ENCODE peak calls at places on chromosome 10, in seven cellular contexts. C is fibroblast of lung, E is transverse colon, I is iPS DF 6.9, Y is body of pancreas, R is testis, U is small intestine. G is an unnamed sample.

GRCh38 chr10:78059916-78060315 is 26.3 kb downstream of the RPS24 start:
- DNase-seq in R (no peak), U (no peak), E (no peak), C (no peak), Y (no peak), I (no peak), G (no peak)

GRCh38 chr10:92961638-92962037 is 99.0 kb upstream of the CYP26C1 start:
- DNase-seq in E (no peak), R (no peak), C (no peak), I (no peak), U (no peak), Y (no peak), G (no peak)

GRCh38 chr10:117360016-117360415 is 15.2 kb downstream of the PDZD8 start:
- DNase-seq in Y (no peak), C (no peak), I (no peak), U (no peak), R (no peak), E (no peak), G (no peak)

GRCh38 chr10:43322769-43323168 is 48.7 kb upstream of the FXYD4 start:
- DNase-seq in I (peak; percentile 82), C (peak; percentile 60), U (peak; percentile 94), R (peak; percentile 96), Y (peak; percentile 93), E (peak; percentile 91), G (peak; percentile 86)

GRCh38 chr10:11538834-11539190 is 72.6 kb downstream of the USP6NL start:
- DNase-seq in C (no peak), R (no peak), Y (no peak), I (no peak), U (no peak), E (no peak), G (no peak)

GRCh38 chr10:110818311-110819257 is 53.1 kb upstream of the PDCD4 start:
- DNase-seq in U (peak; percentile 80), E (peak; percentile 80), Y (peak; percentile 92), C (no peak), R (no peak), I (no peak), G (no peak)

GRCh38 chr10:112755446-112756117 is 194.5 kb upstream of the TCF7L2 start:
- DNase-seq in E (no peak), U (peak; percentile 44), Y (no peak), C (no peak), R (peak; percentile 73), I (no peak), G (no peak)

GRCh38 chr10:12045610-12046009 is 3.0 kb upstream of the UPF2 start:
- DNase-seq in E (no peak), R (no peak), C (no peak), I (no peak), U (no peak), Y (no peak), G (no peak)

GRCh38 chr10:13890617-13891541 is 304.1 kb downstream of the PRPF18 start:
- DNase-seq in U (no peak), E (no peak), Y (no peak), I (no peak), C (peak; percentile 63), R (no peak), G (no peak)

GRCh38 chr10:95783741-95784140 is 27.8 kb downstream of the ENTPD1 start:
- DNase-seq in U (no peak), C (no peak), R (no peak), Y (no peak), E (no peak), I (no peak), G (no peak)

GRCh38 chr10:33099748-33100147 is 141.7 kb upstream of the ITGB1 start:
- DNase-seq in R (no peak), Y (no peak), E (no peak), I (no peak), U (no peak), C (no peak), G (no peak)

GRCh38 chr10:100837300-100837699 is 75.5 kb upstream of the SLF2 start:
- DNase-seq in I (no peak), Y (no peak), R (no peak), U (peak; percentile 64), C (no peak), E (no peak), G (no peak)

GRCh38 chr10:90347239-90347638 is 510.6 kb downstream of the HTR7 start:
- DNase-seq in Y (no peak), U (no peak), R (no peak), C (no peak), I (no peak), E (no peak), G (no peak)

GRCh38 chr10:52801951-52802350 is 29.4 kb upstream of the MBL2 start:
- DNase-seq in U (no peak), Y (no peak), E (no peak), R (no peak), C (peak; percentile 21), I (no peak), G (no peak)

GRCh38 chr10:114962441-114962840 is 24.4 kb downstream of the TRUB1 start:
- DNase-seq in U (peak; percentile 20), R (no peak), Y (no peak), I (no peak), C (no peak), E (no peak), G (no peak)

GRCh38 chr10:71285180-71285545 is 33.9 kb upstream of the SLC29A3 start:
- DNase-seq in R (peak; percentile 59), E (peak; percentile 39), I (no peak), U (peak; percentile 36), C (peak; percentile 37), Y (peak; percentile 62), G (no peak)

GRCh38 chr10:62047960-62048383 is 146.5 kb downstream of the ARID5B start:
- DNase-seq in C (no peak), E (peak; percentile 44), U (peak; percentile 45), Y (no peak), R (no peak), I (no peak), G (no peak)

GRCh38 chr10:96170212-96170611 is 40.1 kb downstream of the ZNF518A start:
- DNase-seq in C (no peak), U (no peak), I (no peak), E (no peak), R (no peak), Y (no peak), G (no peak)

GRCh38 chr10:117217196-117217761 is 20.0 kb downstream of the KCNK18 start:
- DNase-seq in E (peak; percentile 32), I (no peak), R (peak; percentile 29), C (no peak), U (peak; percentile 31), Y (peak; percentile 49), G (no peak)

GRCh38 chr10:8159628-8160165 is 105.2 kb downstream of the GATA3 start:
- DNase-seq in I (no peak), U (no peak), Y (no peak), E (no peak), R (no peak), C (no peak), G (no peak)

DNA sequence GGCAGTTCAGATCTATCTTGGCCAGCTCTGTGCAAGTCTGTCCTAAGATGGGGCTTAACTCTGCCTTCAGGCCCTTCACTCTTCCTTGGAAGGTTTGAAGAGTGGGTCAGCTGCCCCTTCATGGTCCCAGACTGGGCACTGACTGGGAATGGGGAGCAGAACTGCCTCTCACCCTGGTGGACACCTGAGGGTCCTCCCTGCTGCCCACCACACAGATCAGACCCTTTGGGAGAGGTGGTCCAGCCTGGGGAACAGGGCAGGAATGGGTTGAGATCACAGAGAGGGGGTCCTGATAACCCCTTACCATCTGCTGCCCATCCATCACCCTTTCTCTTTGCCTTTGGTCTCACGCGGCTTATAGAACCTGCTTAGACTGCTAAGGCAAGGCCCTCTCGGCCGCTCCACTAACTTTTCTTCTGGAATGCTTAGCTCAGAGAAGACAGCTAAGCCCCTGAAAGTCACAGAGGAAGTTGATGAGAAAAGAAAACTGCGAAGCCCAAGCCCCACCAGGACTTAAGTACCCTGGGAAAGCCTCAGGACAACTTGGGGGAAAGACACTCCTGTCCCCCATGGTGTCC is 402 bp upstream of the CDHR1 start:
- DNase-seq in E (peak; percentile 5), U (no peak), R (no peak), C (no peak), Y (no peak), I (no peak), G (no peak)
- H3K27ac ChIP-seq in E (no peak overlapping the region), U (no peak overlapping the region), R (no peak overlapping the region), C (no peak overlapping the region), Y (no peak overlapping the region), I (no peak overlapping the region), G (no peak overlapping the region)

DNA sequence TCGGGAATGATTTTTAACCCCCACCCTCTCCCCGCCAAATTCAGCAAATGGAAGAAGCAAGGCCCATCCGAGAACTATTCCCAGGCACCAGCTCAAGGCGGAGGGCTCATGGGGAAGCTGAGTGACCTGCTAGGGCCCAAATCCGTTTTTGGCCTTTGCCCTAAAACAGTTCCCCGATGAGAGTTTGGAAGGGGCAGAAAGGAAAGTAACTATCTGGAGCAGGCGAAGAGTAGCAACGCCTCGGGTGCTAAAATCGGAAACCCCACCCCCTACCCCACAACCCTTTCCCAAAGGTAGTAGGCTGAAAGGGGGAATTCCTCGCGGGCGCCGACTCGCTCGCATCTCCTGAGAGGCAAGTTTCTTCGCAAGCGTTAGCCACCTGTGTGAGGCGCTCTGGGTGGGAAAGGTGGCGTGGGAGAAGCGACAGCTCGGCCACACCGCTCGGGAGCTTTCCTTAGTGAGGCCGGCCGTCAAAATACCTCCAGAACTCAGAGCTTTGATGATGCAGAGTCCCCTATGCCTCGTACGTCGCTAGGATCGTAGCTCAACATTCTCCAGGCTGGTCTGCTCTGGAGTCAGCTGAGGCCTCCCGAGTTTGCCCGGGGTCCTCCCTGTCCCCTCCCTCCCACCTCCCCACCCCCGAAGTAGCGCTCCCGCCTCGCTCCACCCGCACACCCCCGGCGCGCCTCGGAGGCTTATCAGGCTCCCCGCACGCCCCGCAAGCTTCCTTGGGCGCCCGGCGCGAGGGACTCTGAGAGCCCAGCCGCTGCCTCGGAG is 638 bp upstream of the PRKG1 start:
- DNase-seq in C (peak; percentile 27), R (peak; percentile 51), E (peak; percentile 18), I (no peak), U (no peak), Y (peak; percentile 54), G (peak; percentile 38)
- H3K27ac ChIP-seq in C (peak overlapping the region; percentile 67), R (peak overlapping the region; percentile 93), E (peak overlapping the region; percentile 89), I (no peak overlapping the region), U (peak overlapping the region; percentile 84), Y (peak overlapping the region; percentile 75), G (peak overlapping the region; percentile 92)

GRCh38 chr10:30170146-30170545 is 110.8 kb upstream of the JCAD start:
- DNase-seq in C (no peak), I (no peak), Y (no peak), U (no peak), E (no peak), R (no peak), G (no peak)
- H3K27ac ChIP-seq in C (no peak overlapping the region), I (no peak overlapping the region), Y (no peak overlapping the region), U (no peak overlapping the region), E (no peak overlapping the region), R (no peak overlapping the region), G (no peak overlapping the region)

DNA sequence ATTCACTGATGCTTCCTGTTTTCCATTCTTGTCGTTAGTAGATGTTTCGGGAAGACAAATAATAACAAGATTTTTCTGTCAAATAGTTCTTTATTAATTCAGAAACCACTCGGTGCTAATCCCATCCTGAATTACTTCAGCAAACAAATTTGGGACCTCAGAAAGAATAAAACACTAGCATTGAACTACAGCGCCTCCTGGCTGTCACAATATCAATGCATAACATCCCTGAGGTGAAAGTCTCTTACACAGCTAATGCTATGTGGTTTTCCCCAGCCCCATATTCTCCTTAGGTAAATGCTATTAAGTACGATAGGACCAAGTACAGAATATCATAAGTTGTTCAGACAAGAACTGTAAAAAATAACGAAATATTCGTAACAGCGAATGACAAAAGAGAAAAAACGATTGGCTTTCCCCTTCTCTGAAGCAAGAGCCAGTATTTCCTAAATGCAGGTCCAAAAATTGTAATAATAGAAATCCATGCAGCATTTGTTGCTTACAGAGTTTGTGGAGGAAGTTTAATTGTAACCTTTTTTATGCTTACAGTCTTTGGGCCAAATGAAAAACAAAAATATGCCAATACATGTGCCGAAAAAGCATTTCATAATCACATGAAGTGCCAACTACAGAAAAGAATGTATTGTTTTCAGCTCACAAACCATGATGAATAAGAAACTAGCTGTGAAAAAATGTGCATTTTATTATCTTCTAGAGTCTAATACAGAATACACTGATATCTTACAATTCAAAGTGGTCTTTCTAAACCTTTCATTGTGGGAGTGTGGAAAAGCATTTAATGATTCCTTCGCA is 47.3 kb downstream of the MYPN start:
- DNase-seq in C (peak; percentile 82), U (peak; percentile 78), Y (peak; percentile 80), E (peak; percentile 72), R (peak; percentile 85), I (peak; percentile 55), G (no peak)
- H3K27ac ChIP-seq in C (peak overlapping the region; percentile 91), U (no peak overlapping the region), Y (no peak overlapping the region), E (no peak overlapping the region), R (no peak overlapping the region), I (no peak overlapping the region), G (peak overlapping the region; percentile 86)

G was measured in left ventricle myocardium inferior.